ENCODE peak calls at places on chromosomes 12 and 14, in four cellular contexts. D, R, U and B are unnamed samples.

GRCh38 chr12:18382486-18382885 is 121.2 kb downstream of the PIK3C2G start:
- DNase-seq in D (no peak), R (no peak), U (no peak), B (no peak)

GRCh38 chr14:20820063-20820904 is 17.6 kb upstream of the RNASE1 start:
- DNase-seq in D (no peak), R (no peak), U (no peak), B (no peak)

GRCh38 chr12:15180975-15181683 is 40.1 kb downstream of the RERG start:
- DNase-seq in D (no peak), R (no peak), U (no peak), B (no peak)

GRCh38 chr14:75013290-75013689 is 10.6 kb downstream of the EIF2B2 start:
- DNase-seq in D (no peak), R (peak), U (no peak), B (no peak)

GRCh38 chr14:60646202-60646886 is 2.9 kb downstream of the SIX1 start:
- DNase-seq in D (no peak), R (no peak), U (no peak), B (no peak)

GRCh38 chr12:13211859-13212664 is 15.5 kb downstream of the EMP1 start:
- DNase-seq in D (no peak), R (peak), U (peak), B (peak)

GRCh38 chr12:53052419-53053222 is 2.8 kb downstream of the TNS2 start:
- DNase-seq in D (no peak), R (peak), U (no peak), B (no peak)

GRCh38 chr12:52628841-52629240 is 10.5 kb upstream of the KRT73 start:
- DNase-seq in D (no peak), R (no peak), U (no peak), B (no peak)

GRCh38 chr14:23115918-23116317 is 3.1 kb downstream of the CEBPE start:
- DNase-seq in D (no peak), R (no peak), U (no peak), B (no peak)

GRCh38 chr14:69850086-69850735 is 29.0 kb upstream of the SMOC1 start:
- DNase-seq in D (no peak), R (no peak), U (no peak), B (no peak)

GRCh38 chr12:54393350-54393655 is 8.8 kb upstream of the ZNF385A start:
- DNase-seq in D (no peak), R (no peak), U (no peak), B (no peak)

GRCh38 chr14:68815288-68816182 is 22.7 kb upstream of the ZFP36L1 start:
- DNase-seq in D (no peak), R (no peak), U (no peak), B (no peak)

GRCh38 chr12:109591041-109591440 is 17.4 kb downstream of the MVK start:
- DNase-seq in D (no peak), R (no peak), U (no peak), B (no peak)

GRCh38 chr12:114809132-114809531 is 125.2 kb upstream of the TBX3 start:
- DNase-seq in D (no peak), R (no peak), U (no peak), B (no peak)

GRCh38 chr12:3227076-3227975 is 150.1 kb downstream of the TSPAN9 start:
- DNase-seq in D (no peak), R (no peak), U (no peak), B (no peak)

GRCh38 chr12:32032205-32032810 is 73.1 kb downstream of the RESF1 start:
- DNase-seq in D (no peak), R (no peak), U (no peak), B (no peak)